ENCODE peak calls at places on chromosomes 12 and 14, in five cellular contexts. E is lower lobe of right lung, A is A549, Z is GM13977, L is D721Med. O is an unnamed sample.

GRCh38 chr12:69688496-69689427 is 10.3 kb downstream of the BEST3 start:
- DNase-seq in E (peak), Z (no peak), A (peak), L (no peak), O (peak)

GRCh38 chr12:120914794-120915193 is 10.6 kb upstream of the SPPL3 start:
- DNase-seq in Z (no peak), A (no peak), L (no peak), E (no peak), O (no peak)

GRCh38 chr12:56808954-56809353 is 45.8 kb downstream of the HSD17B6 start:
- DNase-seq in L (no peak), Z (no peak), A (no peak), E (no peak), O (no peak)

GRCh38 chr12:66118240-66118891 is 12.2 kb downstream of the LLPH start:
- DNase-seq in L (no peak), Z (no peak), A (no peak), E (no peak), O (no peak)

GRCh38 chr12:64718649-64719048 is 40.6 kb downstream of the GNS start:
- DNase-seq in A (no peak), Z (no peak), L (no peak), E (no peak), O (no peak)

GRCh38 chr14:90381999-90382451 is 14.8 kb upstream of the CALM1 start:
- DNase-seq in Z (no peak), L (no peak), E (peak), A (no peak), O (no peak)

GRCh38 chr14:67010602-67011001 is 178.6 kb upstream of the GARIN2 start:
- DNase-seq in A (no peak), L (no peak), E (no peak), Z (no peak), O (no peak)

GRCh38 chr14:102984336-102985102 is 62.1 kb downstream of the AMN start:
- DNase-seq in E (no peak), Z (no peak), A (no peak), L (no peak), O (no peak)

GRCh38 chr14:68235011-68235410 is 415.4 kb downstream of the RAD51B start:
- DNase-seq in L (no peak), E (no peak), Z (no peak), A (no peak), O (no peak)

GRCh38 chr12:32450363-32450762 is 51.0 kb downstream of the FGD4 start:
- DNase-seq in A (no peak), Z (no peak), E (no peak), L (no peak), O (no peak)

GRCh38 chr12:38926501-38926900 is 21.1 kb upstream of the CPNE8 start:
- DNase-seq in Z (no peak), L (no peak), A (no peak), E (no peak), O (no peak)

GRCh38 chr14:24513009-24513408 is 4.9 kb upstream of the CMA1 start:
- DNase-seq in L (no peak), Z (no peak), A (no peak), E (no peak), O (no peak)

GRCh38 chr14:106586098-106586704 is 1059.8 kb downstream of the TMEM121 start:
- DNase-seq in E (peak), Z (peak), L (no peak), A (peak), O (no peak)

GRCh38 chr14:38721822-38722431 is 381.1 kb downstream of the SEC23A start:
- DNase-seq in L (no peak), Z (peak), A (peak), E (no peak), O (peak)

GRCh38 chr14:79543966-79544365 is 667.3 kb downstream of the DIO2 start:
- DNase-seq in Z (no peak), L (no peak), A (peak), E (no peak), O (peak)

GRCh38 chr12:94206886-94207285 is 58.5 kb downstream of the PLXNC1 start:
- DNase-seq in L (no peak), Z (no peak), E (no peak), A (no peak), O (no peak)

GRCh38 chr14:53017837-53018236 is 67.0 kb upstream of the FERMT2 start:
- DNase-seq in A (no peak), E (no peak), L (no peak), Z (no peak), O (no peak)

GRCh38 chr14:55519473-55520080 is 60.4 kb upstream of the KTN1 start:
- DNase-seq in E (no peak), L (no peak), Z (no peak), A (no peak), O (no peak)

GRCh38 chr12:132003846-132004245 is 54.1 kb downstream of the EP400 start:
- DNase-seq in E (no peak), Z (no peak), L (no peak), A (no peak), O (no peak)

GRCh38 chr12:120614873-120615272 is 25.6 kb upstream of the CABP1 start:
- DNase-seq in A (no peak), E (no peak), Z (no peak), L (no peak), O (no peak)

GRCh38 chr14:92121207-92121669 is 268 bp downstream of the NDUFB1 start:
- DNase-seq in E (peak), L (peak), A (peak), Z (peak), O (peak)

GRCh38 chr12:132707241-132707640 is 3.4 kb upstream of the PGAM5 start:
- DNase-seq in Z (no peak), A (no peak), E (no peak), L (no peak), O (no peak)

GRCh38 chr12:13680916-13681315 is 300.5 kb downstream of the GRIN2B start:
- DNase-seq in E (no peak), A (no peak), L (no peak), Z (no peak), O (no peak)

GRCh38 chr14:105075364-105076295 is 10.4 kb upstream of the GPR132 start:
- DNase-seq in E (peak), Z (peak), A (no peak), L (no peak), O (peak)

GRCh38 chr12:24561411-24561871 is 387.5 kb downstream of the BCAT1 start:
- DNase-seq in L (no peak), A (no peak), Z (peak), E (no peak), O (peak)

GRCh38 chr14:83300454-83301064 is 1766.9 kb upstream of the SEL1L start:
- DNase-seq in Z (peak), E (no peak), A (peak), L (no peak), O (peak)

GRCh38 chr14:96051642-96052540 is 12.7 kb downstream of the C14orf132 start:
- DNase-seq in E (no peak), A (peak), L (no peak), Z (peak), O (no peak)

GRCh38 chr14:32576088-32576795 is 247.1 kb downstream of the AKAP6 start:
- DNase-seq in E (no peak), A (peak), Z (peak), L (no peak), O (peak)

GRCh38 chr14:76720382-76720813 is 40.9 kb upstream of the VASH1 start:
- DNase-seq in Z (peak), A (no peak), E (peak), L (no peak), O (peak)

GRCh38 chr14:54312166-54312801 is 84.5 kb upstream of the CDKN3 start:
- DNase-seq in Z (no peak), A (peak), E (no peak), L (no peak), O (peak)

GRCh38 chr12:41188058-41188840 is at the start of gene PDZRN4:
- DNase-seq in Z (no peak), L (no peak), A (peak), E (peak), O (no peak)

GRCh38 chr14:42112108-42112507 is 505.4 kb downstream of the LRFN5 start:
- DNase-seq in A (no peak), Z (no peak), L (no peak), E (no peak), O (peak)

GRCh38 chr12:132169376-132169775 is 25.1 kb downstream of the NOC4L start:
- DNase-seq in Z (no peak), L (no peak), E (no peak), A (no peak), O (no peak)

GRCh38 chr14:100899841-100900771 is 3.4 kb downstream of the RTL1 start:
- DNase-seq in E (peak), Z (peak), A (no peak), L (no peak), O (no peak)
- TF ChIP-seq CTCF in E (no peak), Z (no peak), A (no peak), L (no peak), O (no peak)

GRCh38 chr12:75959506-75959905 is 72.1 kb downstream of the PHLDA1 start:
- DNase-seq in E (no peak), Z (no peak), L (no peak), A (no peak), O (peak)
- TF ChIP-seq CTCF in E (no peak), Z (no peak), L (no peak), A (no peak), O (no peak)

GRCh38 chr12:51538149-51538548 is 52.9 kb upstream of the SCN8A start:
- DNase-seq in E (no peak), Z (no peak), L (no peak), A (no peak), O (no peak)

GRCh38 chr12:51534675-51535074 is 56.4 kb upstream of the SCN8A start:
- DNase-seq in E (no peak), A (no peak), Z (no peak), L (no peak), O (no peak)

GRCh38 chr12:51533799-51534198 is 57.2 kb upstream of the SCN8A start:
- DNase-seq in Z (no peak), E (no peak), L (no peak), A (peak), O (peak)

GRCh38 chr12:51534216-51534615 is 56.8 kb upstream of the SCN8A start:
- DNase-seq in E (no peak), L (no peak), Z (no peak), A (no peak), O (no peak)

GRCh38 chr12:51536159-51536558 is 54.9 kb upstream of the SCN8A start:
- DNase-seq in L (no peak), E (no peak), Z (no peak), A (peak), O (no peak)
- TF ChIP-seq CTCF in L (no peak), E (no peak), Z (no peak), A (no peak), O (no peak)

DNA sequence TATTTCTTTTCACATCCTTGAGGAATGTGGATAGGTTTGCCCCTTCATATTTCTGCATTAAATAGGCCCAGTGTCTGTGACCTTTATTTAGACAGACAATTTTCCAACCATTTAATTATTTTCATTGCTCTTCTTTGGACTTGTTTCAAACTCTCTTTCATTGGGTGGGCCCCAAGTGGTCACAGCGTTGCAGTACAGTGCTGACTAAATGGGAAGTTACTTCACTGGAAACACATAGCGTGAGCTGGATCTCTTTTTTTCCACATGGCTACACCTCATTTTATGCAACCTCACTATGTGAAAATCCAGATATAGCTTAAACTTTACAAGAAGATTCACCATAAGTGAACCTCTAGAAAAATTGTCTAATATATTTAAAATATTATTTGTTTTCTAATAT is 438.9 kb downstream of the ADAMTS20 start:
- DNase-seq in Z (no peak), L (no peak), E (no peak), A (no peak), O (no peak)
- TF ChIP-seq CTCF in Z (no peak), L (no peak), E (no peak), A (no peak), O (no peak)

GRCh38 chr14:101966742-101967141 is 2.4 kb downstream of the DYNC1H1 start:
- DNase-seq in E (no peak), Z (no peak), L (no peak), A (no peak), O (no peak)

GRCh38 chr14:101965796-101966718 is 1.7 kb downstream of the DYNC1H1 start:
- DNase-seq in E (no peak), L (no peak), A (peak), Z (no peak), O (no peak)

GRCh38 chr14:101964297-101965144 is at the start of gene DYNC1H1:
- DNase-seq in E (peak), Z (peak), L (peak), A (peak), O (peak)

GRCh38 chr14:101963611-101964296 is 619 bp upstream of the DYNC1H1 start:
- DNase-seq in E (no peak), Z (no peak), A (no peak), L (no peak), O (no peak)

DNA sequence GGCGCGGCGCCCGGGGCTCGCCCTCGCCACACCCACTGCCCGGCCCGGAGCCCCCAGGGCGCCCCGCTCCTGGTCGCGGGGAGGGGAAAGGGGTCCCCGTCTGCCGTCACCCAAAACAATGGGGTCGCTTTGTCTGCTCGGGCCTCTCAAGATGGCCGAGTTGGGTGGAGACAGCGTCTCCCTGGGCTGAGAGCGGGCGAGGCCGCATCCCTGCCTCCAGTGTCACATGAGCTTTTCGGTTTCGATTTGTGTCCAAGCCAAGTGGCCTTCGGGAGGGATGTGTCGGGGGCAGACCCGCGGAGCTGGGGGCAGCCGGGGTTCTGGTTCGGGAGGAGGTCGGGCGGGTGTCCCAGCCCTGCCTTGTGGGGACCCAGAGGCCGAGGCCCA is 765 bp downstream of the DYNC1H1 start:
- DNase-seq in E (peak), A (peak), L (no peak), Z (peak), O (peak)
- TF ChIP-seq CTCF in E (no peak), A (no peak), L (no peak), Z (no peak), O (no peak)

GRCh38 chr12:26028953-26029740 is 70.7 kb downstream of the RASSF8 start:
- DNase-seq in E (no peak), Z (peak), L (no peak), A (peak), O (peak)
- TF ChIP-seq CTCF in E (peak), Z (peak), L (peak), A (peak), O (peak)

DNA sequence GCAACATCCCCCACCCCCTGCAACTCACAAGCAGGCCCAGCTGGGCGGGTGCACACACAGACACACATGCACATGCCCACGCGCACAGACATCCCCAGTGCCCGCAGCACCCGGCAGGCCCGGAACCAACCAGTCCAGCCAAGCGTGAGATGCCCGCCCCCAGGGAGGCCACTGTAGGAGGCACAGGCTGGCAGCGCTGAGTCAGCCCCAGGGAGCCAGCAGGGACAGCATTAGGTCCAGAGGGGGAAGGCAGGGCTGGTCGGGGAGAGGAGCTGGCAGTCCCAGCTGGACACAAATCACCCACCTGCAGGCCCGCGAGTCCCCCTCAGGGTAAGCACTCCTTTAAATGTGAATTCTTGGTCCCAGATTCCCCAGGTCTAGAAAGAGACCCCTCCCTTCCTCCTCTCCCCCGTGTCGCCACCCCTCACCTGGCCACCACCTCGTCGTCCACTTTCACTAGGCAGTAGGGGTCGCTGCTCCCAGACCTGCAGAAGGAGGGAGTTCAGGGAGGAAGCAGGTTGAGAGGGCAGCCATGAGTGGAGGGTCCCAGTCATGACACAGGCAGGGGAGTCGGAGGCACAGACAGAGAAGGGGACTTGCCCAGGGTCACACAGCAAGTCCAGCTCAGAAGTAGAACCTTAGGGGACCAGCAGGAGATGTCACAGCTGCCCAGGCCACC is 5.0 kb downstream of the RASAL1 start:
- DNase-seq in E (peak), L (no peak), A (peak), Z (no peak), O (no peak)
- TF ChIP-seq CTCF in E (peak), L (peak), A (peak), Z (peak), O (peak)

GRCh38 chr14:71289536-71289935 is 382.3 kb downstream of the PCNX1 start:
- DNase-seq in L (no peak), Z (no peak), E (no peak), A (no peak), O (no peak)
- TF ChIP-seq CTCF in L (no peak), Z (no peak), E (no peak), A (no peak), O (no peak)

DNA sequence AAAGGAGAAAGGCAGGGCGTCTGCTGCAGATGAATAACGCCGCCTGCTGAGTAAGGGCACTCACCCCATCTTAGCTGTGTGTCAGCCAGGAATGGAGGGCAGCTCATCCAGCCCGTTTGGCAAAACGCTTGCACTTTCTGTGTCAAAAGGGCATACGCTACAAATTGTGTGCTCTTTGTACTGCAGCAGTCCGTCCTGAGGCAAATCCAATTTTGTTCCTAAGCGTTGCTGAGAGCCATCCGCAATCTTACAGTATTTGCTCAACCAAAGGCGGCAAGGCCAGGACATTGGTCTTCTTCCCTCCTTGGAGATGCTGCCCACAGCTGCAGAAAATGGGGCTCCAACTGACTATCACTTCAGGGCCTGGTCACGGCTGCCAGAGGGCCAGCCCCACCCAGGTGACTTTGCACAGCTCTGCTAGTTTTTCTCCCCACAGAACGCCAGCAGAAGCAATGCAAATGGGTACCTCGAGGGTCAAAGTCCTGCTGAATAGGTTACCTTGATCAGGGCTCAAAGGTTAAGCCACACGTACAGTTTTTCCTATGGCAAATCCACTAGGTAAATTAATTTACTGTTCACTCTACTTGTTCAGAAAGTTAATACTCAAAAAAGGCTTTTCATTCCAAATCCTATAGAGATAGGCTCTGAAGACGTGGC is 23.4 kb downstream of the CCDC92 start:
- DNase-seq in L (no peak), E (no peak), A (no peak), Z (no peak), O (no peak)
- TF ChIP-seq CTCF in L (no peak), E (no peak), A (no peak), Z (no peak), O (no peak)

O was measured in fibroblast of villous mesenchyme.